ENCODE peak calls at places on chromosome 15, in six cellular contexts. A, E, K, V, F and Q are unnamed samples.
A peak's percentile ranks its signal among the peaks of the same experiment; 100 is the strongest.

GRCh38 chr15:101105059-101105851 is 146.6 kb downstream of the CHSY1 start:
- DNase-seq in A (no peak), E (no peak), K (no peak), V (no peak), F (peak; percentile 62), Q (no peak)

GRCh38 chr15:71373917-71374316 is 258.6 kb downstream of the THSD4 start:
- DNase-seq in A (no peak), E (no peak), K (no peak), V (no peak), F (peak; percentile 19), Q (no peak)

GRCh38 chr15:101213570-101213969 is 38.3 kb downstream of the CHSY1 start:
- DNase-seq in A (no peak), E (no peak), K (no peak), V (no peak), F (no peak), Q (no peak)

GRCh38 chr15:79540551-79540950 is 108.4 kb downstream of the MINAR1 start:
- DNase-seq in A (peak; percentile 2), E (no peak), K (no peak), V (no peak), F (no peak), Q (no peak)

GRCh38 chr15:81176291-81176893 is 20.3 kb upstream of the IL16 start:
- DNase-seq in A (no peak), E (no peak), K (peak; percentile 62), V (no peak), F (no peak), Q (no peak)

GRCh38 chr15:76199106-76200082 is 111.9 kb downstream of the ETFA start:
- DNase-seq in A (no peak), E (peak; percentile 50), K (peak; percentile 88), V (no peak), F (peak; percentile 66), Q (peak; percentile 88)

GRCh38 chr15:71891026-71891425 is 80.7 kb downstream of the NR2E3 start:
- DNase-seq in A (peak; percentile 2), E (no peak), K (peak; percentile 14), V (no peak), F (no peak), Q (no peak)

GRCh38 chr15:80989518-80990478 is at the start of gene MESD:
- DNase-seq in A (peak; percentile 97), E (peak; percentile 98), K (peak; percentile 98), V (peak; percentile 99), F (peak; percentile 94), Q (peak; percentile 97)

GRCh38 chr15:31457631-31458526 is 131.2 kb downstream of the KLF13 start:
- DNase-seq in A (peak; percentile 94), E (no peak), K (no peak), V (no peak), F (peak; percentile 30), Q (no peak)

GRCh38 chr15:51398676-51399075 is 57.2 kb downstream of the GLDN start:
- DNase-seq in A (no peak), E (no peak), K (no peak), V (no peak), F (no peak), Q (no peak)

GRCh38 chr15:66858423-66859207 is 156.6 kb downstream of the SMAD6 start:
- DNase-seq in A (no peak), E (no peak), K (no peak), V (no peak), F (no peak), Q (no peak)

GRCh38 chr15:37102315-37103021 is 2.1 kb upstream of the MEIS2 start:
- DNase-seq in A (peak; percentile 12), E (no peak), K (no peak), V (peak; percentile 64), F (peak; percentile 55), Q (no peak)

GRCh38 chr15:36737430-36737891 is 158.0 kb downstream of the CDIN1 start:
- DNase-seq in A (no peak), E (no peak), K (no peak), V (no peak), F (peak; percentile 52), Q (no peak)

GRCh38 chr15:31261266-31262142 is 65.1 kb upstream of the KLF13 start:
- DNase-seq in A (no peak), E (no peak), K (no peak), V (no peak), F (no peak), Q (no peak)

GRCh38 chr15:32993285-32993684 is 201.2 kb downstream of the FMN1 start:
- DNase-seq in A (peak; percentile 23), E (no peak), K (no peak), V (no peak), F (peak; percentile 18), Q (peak; percentile 25)

GRCh38 chr15:69489101-69489571 is 36.5 kb downstream of the RPLP1 start:
- DNase-seq in A (no peak), E (peak; percentile 22), K (no peak), V (no peak), F (no peak), Q (no peak)

GRCh38 chr15:43249699-43250203 is 17.0 kb downstream of the TGM5 start:
- DNase-seq in A (no peak), E (no peak), K (no peak), V (no peak), F (peak; percentile 79), Q (no peak)

GRCh38 chr15:39804026-39804425 is 21.4 kb upstream of the FSIP1 start:
- DNase-seq in A (no peak), E (no peak), K (no peak), V (no peak), F (peak; percentile 54), Q (no peak)

GRCh38 chr15:94576889-94577533 is 345.6 kb downstream of the MCTP2 start:
- DNase-seq in A (peak; percentile 64), E (peak; percentile 62), K (no peak), V (peak; percentile 55), F (no peak), Q (peak; percentile 47)

GRCh38 chr15:78540955-78541743 is 905 bp downstream of the PSMA4 start:
- DNase-seq in A (peak; percentile 11), E (no peak), K (no peak), V (no peak), F (peak; percentile 57), Q (no peak)

GRCh38 chr15:50496692-50497091 is 49.8 kb downstream of the USP50 start:
- DNase-seq in A (no peak), E (no peak), K (no peak), V (no peak), F (no peak), Q (no peak)

GRCh38 chr15:70775160-70775559 is 11.8 kb upstream of the UACA start:
- DNase-seq in A (no peak), E (no peak), K (no peak), V (no peak), F (peak; percentile 73), Q (no peak)

GRCh38 chr15:64634576-64635485 is 140.6 kb downstream of the RBPMS2 start:
- DNase-seq in A (no peak), E (no peak), K (no peak), V (peak; percentile 29), F (peak; percentile 76), Q (peak; percentile 53)

GRCh38 chr15:48642795-48643194 is 2.7 kb downstream of the FBN1 start:
- DNase-seq in A (no peak), E (no peak), K (no peak), V (no peak), F (peak; percentile 69), Q (no peak)
- H3K4me3 ChIP-seq in A (no peak overlapping the region), E (peak overlapping the region; percentile 96), K (peak overlapping the region; percentile 67), V (no peak overlapping the region), F (no peak overlapping the region), Q (no peak overlapping the region)

GRCh38 chr15:20356444-20357138 is 185.0 kb downstream of the GOLGA6L6 start:
- DNase-seq in A (peak; percentile 59), E (peak; percentile 43), K (peak; percentile 56), V (no peak), F (peak; percentile 41), Q (no peak)

GRCh38 chr15:20353966-20354883 is 187.4 kb downstream of the GOLGA6L6 start:
- DNase-seq in A (no peak), E (no peak), K (peak; percentile 15), V (no peak), F (no peak), Q (no peak)

GRCh38 chr15:20352241-20353200 is 189.1 kb downstream of the GOLGA6L6 start:
- DNase-seq in A (no peak), E (no peak), K (peak; percentile 14), V (no peak), F (no peak), Q (no peak)

GRCh38 chr15:20357139-20358065 is 184.2 kb downstream of the GOLGA6L6 start:
- DNase-seq in A (no peak), E (no peak), K (peak; percentile 20), V (no peak), F (no peak), Q (no peak)

GRCh38 chr15:20355256-20355868 is 186.2 kb downstream of the GOLGA6L6 start:
- DNase-seq in A (no peak), E (no peak), K (peak; percentile 13), V (no peak), F (no peak), Q (no peak)
- H3K9me3 ChIP-seq in A (no peaks in the 10 kb centered on the region), E (peaks cover 12% of the 10 kb centered on the region), K (no peaks in the 10 kb centered on the region), V (no peaks in the 10 kb centered on the region), F (no peaks in the 10 kb centered on the region), Q (peaks cover 30% of the 10 kb centered on the region)

DNA sequence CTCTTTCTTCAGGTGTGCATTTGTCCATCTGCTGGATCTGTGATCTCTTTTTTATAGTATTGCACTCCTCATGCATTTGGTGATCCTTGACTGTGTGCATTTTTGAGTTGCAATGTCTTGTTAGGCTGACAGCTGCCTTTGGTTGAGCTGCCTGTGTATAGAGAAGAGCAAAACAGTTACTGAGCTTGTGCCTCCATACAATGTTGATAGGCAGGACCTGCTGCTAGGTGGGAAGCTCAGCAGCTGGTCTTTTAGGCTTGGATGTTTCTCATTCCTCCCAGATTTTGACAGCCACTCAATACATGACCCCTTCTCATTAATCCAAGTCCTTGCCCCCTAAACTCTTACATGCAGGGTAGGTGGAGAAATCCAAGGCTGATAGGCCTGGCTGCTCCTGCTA is 74.8 kb upstream of the PIAS1 start:
- DNase-seq in A (no peak), E (no peak), K (no peak), V (no peak), F (no peak), Q (no peak)
- H3K4me3 ChIP-seq in A (no peak overlapping the region), E (no peak overlapping the region), K (no peak overlapping the region), V (no peak overlapping the region), F (no peak overlapping the region), Q (no peak overlapping the region)

GRCh38 chr15:98315951-98316350 is 332.4 kb upstream of the IGF1R start:
- DNase-seq in A (no peak), E (no peak), K (no peak), V (no peak), F (no peak), Q (no peak)

GRCh38 chr15:98308117-98308516 is 340.2 kb upstream of the IGF1R start:
- DNase-seq in A (peak; percentile 1), E (no peak), K (no peak), V (no peak), F (no peak), Q (no peak)

GRCh38 chr15:98312913-98313312 is 335.4 kb upstream of the IGF1R start:
- DNase-seq in A (no peak), E (no peak), K (no peak), V (no peak), F (no peak), Q (no peak)

DNA sequence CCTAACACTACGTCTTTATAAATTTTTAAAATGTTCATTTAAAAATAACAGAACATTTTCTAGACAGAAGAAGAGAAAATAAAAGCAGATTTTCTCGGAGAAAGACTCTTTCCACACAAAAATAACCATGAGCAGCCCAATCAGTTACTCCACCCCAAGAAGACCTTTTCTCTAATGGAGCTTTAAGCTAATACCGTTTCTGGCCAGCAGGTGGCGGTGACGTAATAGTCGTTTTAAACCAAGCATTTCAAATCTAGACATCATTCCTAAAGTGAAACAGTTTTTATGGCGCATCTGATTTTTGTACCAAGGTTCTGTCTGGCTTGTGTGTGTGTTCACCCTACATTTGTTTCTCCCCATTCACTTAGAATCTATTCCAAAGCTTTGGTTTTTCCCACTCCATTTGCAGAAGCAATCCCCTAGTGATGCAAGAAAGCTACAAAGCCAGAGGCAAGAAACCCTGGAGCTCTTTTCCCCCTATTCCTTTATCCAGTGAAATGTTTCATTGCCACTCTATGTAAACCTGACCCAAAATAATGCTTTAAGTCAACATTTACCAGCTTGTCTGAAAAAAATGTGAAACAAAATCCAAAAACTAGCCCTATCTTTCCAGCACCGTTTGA is 336.7 kb upstream of the IGF1R start:
- DNase-seq in A (peak; percentile 69), E (peak; percentile 98), K (peak; percentile 62), V (peak; percentile 73), F (peak; percentile 69), Q (peak; percentile 81)
- H3K9me3 ChIP-seq in A (no peaks in the 10 kb centered on the region), E (no peaks in the 10 kb centered on the region), K (peaks cover 5% of the 10 kb centered on the region), V (no peaks in the 10 kb centered on the region), F (no peaks in the 10 kb centered on the region), Q (no peaks in the 10 kb centered on the region)